ENCODE peak calls at places on chromosomes 11 and 22, in ten cellular contexts. B is gastrocnemius medialis, D is A549, J is right lobe of liver, G is K562, H is endothelial cell of umbilical vein, M is adrenal gland, F is IMR-90, Y is sigmoid colon, K is body of pancreas. A is an unnamed sample.

GRCh38 chr22:31150615-31151014 is 9.4 kb upstream of the RNF185 start:
- DNase-seq in B (no peak), D (no peak), J (no peak), G (no peak), H (no peak), M (no peak), F (no peak), Y (no peak), K (no peak), A (no peak)

GRCh38 chr11:124752471-124753100 is 531 bp upstream of the VSIG2 start:
- DNase-seq in B (no peak), D (no peak), J (no peak), G (no peak), H (no peak), M (no peak), F (no peak), Y (no peak), K (no peak), A (no peak)

GRCh38 chr11:13229136-13229535 is 48.5 kb upstream of the BMAL1 start:
- DNase-seq in B (no peak), D (no peak), J (no peak), G (no peak), H (no peak), M (no peak), F (no peak), Y (no peak), K (no peak), A (no peak)

GRCh38 chr11:12900496-12900895 is 108.6 kb upstream of the RASSF10 start:
- DNase-seq in B (no peak), D (no peak), J (no peak), G (no peak), H (peak), M (no peak), F (peak), Y (no peak), K (peak), A (no peak)

GRCh38 chr11:115963170-115963569 is 459.0 kb upstream of the CADM1 start:
- DNase-seq in B (no peak), D (no peak), J (no peak), G (no peak), H (no peak), M (no peak), F (no peak), Y (no peak), K (no peak), A (no peak)

GRCh38 chr11:113278481-113278880 is 35.9 kb upstream of the TTC12 start:
- DNase-seq in B (no peak), D (no peak), J (no peak), G (no peak), H (no peak), M (no peak), F (no peak), Y (no peak), K (no peak), A (no peak)

GRCh38 chr22:43847376-43848289 is 14.7 kb downstream of the SULT4A1 start:
- DNase-seq in B (peak), D (no peak), J (peak), G (no peak), H (no peak), M (peak), F (no peak), Y (peak), K (no peak), A (peak)

GRCh38 chr11:77267910-77268309 is 33.6 kb downstream of the GDPD4 start:
- DNase-seq in B (no peak), D (no peak), J (no peak), G (no peak), H (no peak), M (no peak), F (peak), Y (no peak), K (no peak), A (no peak)

GRCh38 chr11:120571476-120571875 is 59.9 kb downstream of the GRIK4 start:
- DNase-seq in B (no peak), D (no peak), J (no peak), G (no peak), H (no peak), M (no peak), F (no peak), Y (peak), K (no peak), A (no peak)

GRCh38 chr22:46293591-46294260 is 2.9 kb upstream of the GTSE1 start:
- DNase-seq in B (peak), D (no peak), J (no peak), G (no peak), H (no peak), M (peak), F (peak), Y (peak), K (peak), A (peak)

GRCh38 chr11:7628660-7629059 is 44.6 kb downstream of the CYB5R2 start:
- DNase-seq in B (no peak), D (no peak), J (no peak), G (no peak), H (no peak), M (no peak), F (no peak), Y (no peak), K (no peak), A (no peak)

GRCh38 chr22:37187891-37188761 is at the start of gene C1QTNF6:
- DNase-seq in B (no peak), D (no peak), J (peak), G (no peak), H (peak), M (peak), F (peak), Y (peak), K (no peak), A (no peak)

GRCh38 chr22:46002757-46003270 is 25.9 kb upstream of the WNT7B start:
- DNase-seq in B (peak), D (peak), J (peak), G (peak), H (no peak), M (peak), F (peak), Y (peak), K (peak), A (no peak)

DNA sequence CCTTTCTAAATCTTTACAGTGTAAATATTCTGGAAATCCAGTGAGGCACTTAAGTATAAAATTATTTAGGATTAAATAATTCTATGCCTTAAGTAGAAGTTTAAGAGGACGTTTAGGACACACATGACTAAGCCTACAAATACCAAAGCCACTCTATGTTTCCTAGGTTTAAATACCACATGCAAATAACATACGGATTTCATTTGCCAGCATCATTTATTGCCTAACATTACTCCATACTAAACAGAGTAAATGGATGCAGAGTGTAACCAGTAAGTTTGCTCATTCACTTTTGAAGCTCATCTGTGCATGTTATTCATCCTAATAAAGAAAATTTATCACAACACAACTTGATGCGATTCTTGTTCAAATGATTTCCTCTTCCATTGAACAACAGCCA is 4.1 kb downstream of the BDNF start:
- DNase-seq in B (no peak), D (no peak), J (no peak), G (no peak), H (peak), M (no peak), F (peak), Y (no peak), K (no peak), A (no peak)
- H3K4me3 ChIP-seq in B (no peak), D (peak), J (no peak), G (no peak), H (no peak), M (no peak), F (peak), Y (no peak), K (no peak), A (no peak)

GRCh38 chr11:66344550-66345315 is at the start of gene BRMS1:
- DNase-seq in B (peak), D (peak), J (peak), G (peak), H (peak), M (peak), F (peak), Y (peak), K (peak), A (peak)
- TF ChIP-seq CTCF in B (peak), D (no peak), J (peak), G (peak), H (no peak), M (no peak), F (no peak), Y (peak), K (peak), A (no peak)

GRCh38 chr11:34438529-34439507 is at the start of gene CAT:
- DNase-seq in B (peak), D (peak), J (peak), G (peak), H (peak), M (peak), F (peak), Y (peak), K (peak), A (peak)
- TF ChIP-seq POLR2A in B (peak), D (peak), J (peak), G (peak), H (peak), M (peak), F (peak), Y (peak), K (peak), A (no peak)

DNA sequence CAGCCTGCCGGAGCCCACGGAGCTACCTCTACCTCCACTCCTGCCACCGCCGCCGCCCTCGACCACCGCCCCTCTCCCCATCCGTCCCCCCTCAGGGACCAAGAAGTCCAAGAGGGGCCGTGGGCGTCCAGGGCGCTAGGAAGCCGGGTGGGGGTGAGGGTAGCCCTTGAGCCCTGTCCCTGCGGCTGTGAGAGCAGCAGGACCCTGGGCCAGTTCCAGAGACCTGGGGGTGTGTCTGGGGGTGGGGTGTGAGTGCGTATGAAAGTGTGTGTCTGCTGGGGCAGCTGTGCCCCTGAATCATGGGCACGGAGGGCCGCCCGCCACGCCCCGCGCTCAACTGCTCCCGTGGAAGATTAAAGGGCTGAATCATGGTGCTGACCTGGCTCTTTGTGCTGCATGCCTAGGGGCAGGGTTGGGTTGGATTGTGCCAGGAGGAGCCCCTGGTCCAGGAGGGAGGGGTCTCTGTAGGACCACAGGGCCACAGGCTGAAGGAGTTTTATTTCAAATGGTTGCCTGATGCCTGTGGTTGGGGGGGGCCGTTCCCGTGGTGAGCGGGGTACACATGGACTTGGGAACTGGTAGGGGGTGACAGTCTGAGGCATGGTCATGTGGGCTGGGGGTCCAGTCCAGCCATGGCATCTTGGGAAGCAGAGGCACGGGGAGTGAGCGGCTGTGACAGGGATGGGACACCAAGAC is 2.3 kb downstream of the PTPRCAP start:
- DNase-seq in B (no peak), D (no peak), J (no peak), G (no peak), H (no peak), M (no peak), F (no peak), Y (no peak), K (no peak), A (no peak)
- H3K4me3 ChIP-seq in B (no peak), D (no peak), J (no peak), G (no peak), H (no peak), M (no peak), F (no peak), Y (no peak), K (no peak), A (no peak)

GRCh38 chr11:70415176-70415575 is 16.8 kb downstream of the CTTN start:
- DNase-seq in B (peak), D (peak), J (no peak), G (no peak), H (no peak), M (no peak), F (peak), Y (no peak), K (peak), A (no peak)
- TF ChIP-seq CTCF in B (no peak), D (peak), J (no peak), G (peak), H (peak), M (no peak), F (peak), Y (no peak), K (no peak), A (no peak)

DNA sequence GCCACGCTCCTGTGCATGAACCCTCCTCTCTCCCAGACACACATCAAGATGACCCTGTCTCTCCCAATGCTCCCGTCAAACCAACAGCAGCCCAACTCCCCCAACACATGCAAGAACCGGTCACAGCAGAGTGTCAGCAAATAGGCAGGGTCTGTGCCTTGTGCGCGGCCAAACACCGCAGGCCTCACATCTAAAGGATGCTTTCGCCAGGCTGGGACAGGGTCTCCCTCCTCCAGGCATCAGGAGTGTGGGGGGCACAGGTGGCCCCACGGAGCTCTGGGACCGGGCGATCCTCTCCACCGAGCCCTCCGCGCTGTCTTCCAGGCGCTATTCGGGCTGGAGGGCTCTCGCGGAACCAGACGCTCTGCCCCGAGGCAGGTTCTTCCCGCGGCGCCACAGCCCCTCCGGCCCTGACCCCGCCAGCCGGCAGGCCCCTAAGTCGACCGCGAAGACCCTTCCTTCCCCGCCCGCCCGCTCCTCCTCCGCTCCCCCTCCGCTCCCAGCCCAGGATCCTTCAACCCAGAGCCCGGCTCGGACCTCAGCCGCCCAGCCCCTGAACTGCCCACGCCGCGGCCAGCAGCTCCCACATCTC is 437 bp downstream of the SERGEF start:
- DNase-seq in B (peak), D (peak), J (no peak), G (peak), H (peak), M (peak), F (peak), Y (peak), K (peak), A (peak)
- TF ChIP-seq POLR2A in B (no peak), D (no peak), J (no peak), G (peak), H (no peak), M (no peak), F (no peak), Y (no peak), K (no peak), A (no peak)

A was measured in lower leg skin.